ENCODE peak calls at places on chromosome 2, in four cellular contexts. One of them, this sample, is unnamed.

GRCh38 chr2:83081835-83082522 is 1377.1 kb downstream of the SUCLG1 start:
- DNase-seq in GM04504: peak; percentile 80
- DNase-seq in activated T-cell treated with anti-CD3 and anti-CD28 coated beads for 1 hour: no peak
- DNase-seq in natural killer cell treated with Interleukin-12 subunit alpha and Interleukin-12 subunit beta and Interleukin-15 and Interleukin-18, amount 100 ng/mL, for 72 hours: no peak
- DNase-seq in this sample: peak; percentile 56

GRCh38 chr2:98188351-98189046 is 101.5 kb downstream of the VWA3B start:
- DNase-seq in natural killer cell treated with Interleukin-12 subunit alpha and Interleukin-12 subunit beta and Interleukin-15 and Interleukin-18, amount 100 ng/mL, for 72 hours: no peak
- DNase-seq in GM04504: no peak
- DNase-seq in activated T-cell treated with anti-CD3 and anti-CD28 coated beads for 1 hour: no peak
- DNase-seq in this sample: no peak

GRCh38 chr2:104840151-104840550 is 13.8 kb upstream of the POU3F3 start:
- DNase-seq in GM04504: no peak
- DNase-seq in activated T-cell treated with anti-CD3 and anti-CD28 coated beads for 1 hour: no peak
- DNase-seq in natural killer cell treated with Interleukin-12 subunit alpha and Interleukin-12 subunit beta and Interleukin-15 and Interleukin-18, amount 100 ng/mL, for 72 hours: no peak
- DNase-seq in this sample: no peak

GRCh38 chr2:3692375-3692774 is 11.0 kb upstream of the DCDC2C start:
- DNase-seq in natural killer cell treated with Interleukin-12 subunit alpha and Interleukin-12 subunit beta and Interleukin-15 and Interleukin-18, amount 100 ng/mL, for 72 hours: no peak
- DNase-seq in GM04504: no peak
- DNase-seq in activated T-cell treated with anti-CD3 and anti-CD28 coated beads for 1 hour: no peak
- DNase-seq in this sample: no peak

GRCh38 chr2:84830095-84830494 is 50.8 kb downstream of the TRABD2A start:
- DNase-seq in GM04504: no peak
- DNase-seq in natural killer cell treated with Interleukin-12 subunit alpha and Interleukin-12 subunit beta and Interleukin-15 and Interleukin-18, amount 100 ng/mL, for 72 hours: no peak
- DNase-seq in activated T-cell treated with anti-CD3 and anti-CD28 coated beads for 1 hour: no peak
- DNase-seq in this sample: no peak

GRCh38 chr2:231545105-231545902 is 15.1 kb upstream of the NMUR1 start:
- DNase-seq in activated T-cell treated with anti-CD3 and anti-CD28 coated beads for 1 hour: no peak
- DNase-seq in GM04504: no peak
- DNase-seq in natural killer cell treated with Interleukin-12 subunit alpha and Interleukin-12 subunit beta and Interleukin-15 and Interleukin-18, amount 100 ng/mL, for 72 hours: peak; percentile 93
- DNase-seq in this sample: no peak

GRCh38 chr2:8608411-8608954 is 73.4 kb upstream of the ID2 start:
- DNase-seq in activated T-cell treated with anti-CD3 and anti-CD28 coated beads for 1 hour: no peak
- DNase-seq in GM04504: no peak
- DNase-seq in natural killer cell treated with Interleukin-12 subunit alpha and Interleukin-12 subunit beta and Interleukin-15 and Interleukin-18, amount 100 ng/mL, for 72 hours: no peak
- DNase-seq in this sample: no peak

GRCh38 chr2:168770796-168771195 is 31.6 kb upstream of the NOSTRIN start:
- DNase-seq in natural killer cell treated with Interleukin-12 subunit alpha and Interleukin-12 subunit beta and Interleukin-15 and Interleukin-18, amount 100 ng/mL, for 72 hours: no peak
- DNase-seq in activated T-cell treated with anti-CD3 and anti-CD28 coated beads for 1 hour: no peak
- DNase-seq in GM04504: no peak
- DNase-seq in this sample: no peak

GRCh38 chr2:134401081-134401497 is 147.2 kb downstream of the MGAT5 start:
- DNase-seq in natural killer cell treated with Interleukin-12 subunit alpha and Interleukin-12 subunit beta and Interleukin-15 and Interleukin-18, amount 100 ng/mL, for 72 hours: no peak
- DNase-seq in activated T-cell treated with anti-CD3 and anti-CD28 coated beads for 1 hour: no peak
- DNase-seq in GM04504: peak; percentile 54
- DNase-seq in this sample: no peak

GRCh38 chr2:88499204-88499603 is 46.7 kb upstream of the FOXI3 start:
- DNase-seq in activated T-cell treated with anti-CD3 and anti-CD28 coated beads for 1 hour: no peak
- DNase-seq in GM04504: no peak
- DNase-seq in natural killer cell treated with Interleukin-12 subunit alpha and Interleukin-12 subunit beta and Interleukin-15 and Interleukin-18, amount 100 ng/mL, for 72 hours: no peak
- DNase-seq in this sample: no peak

GRCh38 chr2:26712486-26713465 is 20.3 kb downstream of the KCNK3 start:
- DNase-seq in activated T-cell treated with anti-CD3 and anti-CD28 coated beads for 1 hour: no peak
- DNase-seq in natural killer cell treated with Interleukin-12 subunit alpha and Interleukin-12 subunit beta and Interleukin-15 and Interleukin-18, amount 100 ng/mL, for 72 hours: no peak
- DNase-seq in GM04504: no peak
- DNase-seq in this sample: no peak

GRCh38 chr2:28622101-28622499 is 126.2 kb downstream of the PLB1 start:
- DNase-seq in natural killer cell treated with Interleukin-12 subunit alpha and Interleukin-12 subunit beta and Interleukin-15 and Interleukin-18, amount 100 ng/mL, for 72 hours: no peak
- DNase-seq in activated T-cell treated with anti-CD3 and anti-CD28 coated beads for 1 hour: no peak
- DNase-seq in GM04504: no peak
- DNase-seq in this sample: no peak

GRCh38 chr2:341017-341542 is 53.2 kb upstream of the ALKAL2 start:
- DNase-seq in GM04504: no peak
- DNase-seq in natural killer cell treated with Interleukin-12 subunit alpha and Interleukin-12 subunit beta and Interleukin-15 and Interleukin-18, amount 100 ng/mL, for 72 hours: no peak
- DNase-seq in activated T-cell treated with anti-CD3 and anti-CD28 coated beads for 1 hour: no peak
- DNase-seq in this sample: no peak

GRCh38 chr2:61763605-61764034 is 90.2 kb downstream of the FAM161A start:
- DNase-seq in activated T-cell treated with anti-CD3 and anti-CD28 coated beads for 1 hour: no peak
- DNase-seq in natural killer cell treated with Interleukin-12 subunit alpha and Interleukin-12 subunit beta and Interleukin-15 and Interleukin-18, amount 100 ng/mL, for 72 hours: no peak
- DNase-seq in GM04504: peak; percentile 71
- DNase-seq in this sample: peak; percentile 59

GRCh38 chr2:217086038-217086522 is 226.2 kb upstream of the TNP1 start:
- DNase-seq in GM04504: no peak
- DNase-seq in natural killer cell treated with Interleukin-12 subunit alpha and Interleukin-12 subunit beta and Interleukin-15 and Interleukin-18, amount 100 ng/mL, for 72 hours: peak; percentile 70
- DNase-seq in activated T-cell treated with anti-CD3 and anti-CD28 coated beads for 1 hour: no peak
- DNase-seq in this sample: no peak

GRCh38 chr2:97676620-97677019 is 7.1 kb downstream of the C2orf92 start:
- DNase-seq in activated T-cell treated with anti-CD3 and anti-CD28 coated beads for 1 hour: no peak
- DNase-seq in GM04504: no peak
- DNase-seq in natural killer cell treated with Interleukin-12 subunit alpha and Interleukin-12 subunit beta and Interleukin-15 and Interleukin-18, amount 100 ng/mL, for 72 hours: no peak
- DNase-seq in this sample: no peak

GRCh38 chr2:202019689-202020450 is 13.8 kb upstream of the FZD7 start:
- DNase-seq in natural killer cell treated with Interleukin-12 subunit alpha and Interleukin-12 subunit beta and Interleukin-15 and Interleukin-18, amount 100 ng/mL, for 72 hours: no peak
- DNase-seq in GM04504: no peak
- DNase-seq in activated T-cell treated with anti-CD3 and anti-CD28 coated beads for 1 hour: no peak
- DNase-seq in this sample: no peak

GRCh38 chr2:215830313-215830712 is 183.0 kb downstream of the MREG start:
- DNase-seq in GM04504: peak; percentile 50
- DNase-seq in activated T-cell treated with anti-CD3 and anti-CD28 coated beads for 1 hour: no peak
- DNase-seq in natural killer cell treated with Interleukin-12 subunit alpha and Interleukin-12 subunit beta and Interleukin-15 and Interleukin-18, amount 100 ng/mL, for 72 hours: no peak
- DNase-seq in this sample: no peak

GRCh38 chr2:158666969-158667368 is 128.1 kb upstream of the DAPL1 start:
- DNase-seq in natural killer cell treated with Interleukin-12 subunit alpha and Interleukin-12 subunit beta and Interleukin-15 and Interleukin-18, amount 100 ng/mL, for 72 hours: no peak
- DNase-seq in activated T-cell treated with anti-CD3 and anti-CD28 coated beads for 1 hour: no peak
- DNase-seq in GM04504: no peak
- DNase-seq in this sample: no peak

GRCh38 chr2:226552571-226553285 is 246.9 kb downstream of the IRS1 start:
- DNase-seq in GM04504: no peak
- DNase-seq in activated T-cell treated with anti-CD3 and anti-CD28 coated beads for 1 hour: no peak
- DNase-seq in natural killer cell treated with Interleukin-12 subunit alpha and Interleukin-12 subunit beta and Interleukin-15 and Interleukin-18, amount 100 ng/mL, for 72 hours: no peak
- DNase-seq in this sample: no peak

GRCh38 chr2:172195836-172196376 is 93.2 kb upstream of the DLX2 start:
- DNase-seq in natural killer cell treated with Interleukin-12 subunit alpha and Interleukin-12 subunit beta and Interleukin-15 and Interleukin-18, amount 100 ng/mL, for 72 hours: no peak
- DNase-seq in GM04504: no peak
- DNase-seq in activated T-cell treated with anti-CD3 and anti-CD28 coated beads for 1 hour: no peak
- DNase-seq in this sample: no peak

GRCh38 chr2:178005756-178006155 is 66.8 kb downstream of the PDE11A start:
- DNase-seq in natural killer cell treated with Interleukin-12 subunit alpha and Interleukin-12 subunit beta and Interleukin-15 and Interleukin-18, amount 100 ng/mL, for 72 hours: no peak
- DNase-seq in GM04504: no peak
- DNase-seq in activated T-cell treated with anti-CD3 and anti-CD28 coated beads for 1 hour: no peak
- DNase-seq in this sample: no peak